ENCODE peak calls at places on chromosomes 3 and 15, in six cellular contexts. N is adrenal gland, P is NB4, V is ovary, D is tibial nerve, M is lower leg skin. F is an unnamed sample.

GRCh38 chr15:39586387-39587171 is 5.7 kb downstream of the THBS1 start:
- DNase-seq in N (no peak), P (no peak), V (no peak), D (no peak), M (no peak), F (no peak)

GRCh38 chr3:184171562-184171961 is 3.1 kb upstream of the AP2M1 start:
- DNase-seq in N (peak), P (no peak), V (no peak), D (no peak), M (no peak), F (peak)

GRCh38 chr3:17905996-17906395 is 163.6 kb upstream of the TBC1D5 start:
- DNase-seq in N (no peak), P (peak), V (no peak), D (no peak), M (no peak), F (no peak)

GRCh38 chr15:60620707-60621106 is 141.8 kb upstream of the ICE2 start:
- DNase-seq in N (peak), P (no peak), V (peak), D (no peak), M (peak), F (no peak)

GRCh38 chr15:31269961-31270575 is 56.6 kb upstream of the KLF13 start:
- DNase-seq in N (no peak), P (no peak), V (peak), D (no peak), M (peak), F (no peak)

GRCh38 chr3:171825222-171825828 is 15.0 kb upstream of the PLD1 start:
- DNase-seq in N (no peak), P (no peak), V (peak), D (no peak), M (no peak), F (no peak)

GRCh38 chr15:60854858-60855568 is 374.1 kb downstream of the RORA start:
- DNase-seq in N (no peak), P (no peak), V (no peak), D (no peak), M (no peak), F (no peak)

GRCh38 chr3:62497156-62497555 is 123.8 kb upstream of the FEZF2 start:
- DNase-seq in N (no peak), P (no peak), V (no peak), D (no peak), M (no peak), F (no peak)

GRCh38 chr3:157248590-157249425 is 88.9 kb upstream of the CCNL1 start:
- DNase-seq in N (peak), P (peak), V (no peak), D (no peak), M (no peak), F (peak)

GRCh38 chr3:55481067-55481917 is 5.8 kb downstream of the WNT5A start:
- DNase-seq in N (no peak), P (no peak), V (peak), D (no peak), M (no peak), F (no peak)

GRCh38 chr3:149657796-149658443 is at the start of gene WWTR1:
- DNase-seq in N (peak), P (peak), V (peak), D (peak), M (peak), F (peak)

GRCh38 chr15:63870403-63871209 is 36.9 kb upstream of the HERC1 start:
- DNase-seq in N (peak), P (peak), V (no peak), D (no peak), M (no peak), F (peak)

GRCh38 chr15:80550219-80550909 is 144.7 kb upstream of the ABHD17C start:
- DNase-seq in N (no peak), P (no peak), V (no peak), D (no peak), M (no peak), F (no peak)

GRCh38 chr15:87631775-87632174 is 624.8 kb downstream of the NTRK3 start:
- DNase-seq in N (no peak), P (no peak), V (no peak), D (no peak), M (no peak), F (no peak)

GRCh38 chr15:45704329-45705249 is 69.8 kb downstream of the SQOR start:
- DNase-seq in N (no peak), P (no peak), V (peak), D (no peak), M (no peak), F (no peak)

GRCh38 chr3:173770796-173771573 is 373.4 kb downstream of the NLGN1 start:
- DNase-seq in N (no peak), P (no peak), V (no peak), D (no peak), M (no peak), F (no peak)

GRCh38 chr3:56754753-56755365 is 46.9 kb downstream of the ARHGEF3 start:
- DNase-seq in N (no peak), P (no peak), V (peak), D (no peak), M (no peak), F (no peak)

GRCh38 chr15:97084650-97085049 is 754.1 kb downstream of the NR2F2 start:
- DNase-seq in N (no peak), P (peak), V (no peak), D (no peak), M (no peak), F (no peak)

GRCh38 chr3:129794319-129795201 is 99.0 kb downstream of the TMCC1 start:
- DNase-seq in N (no peak), P (no peak), V (peak), D (no peak), M (no peak), F (peak)

GRCh38 chr3:154384504-154384903 is 45.5 kb downstream of the GPR149 start:
- DNase-seq in N (no peak), P (no peak), V (no peak), D (no peak), M (no peak), F (no peak)

GRCh38 chr15:74402337-74402839 is 31.4 kb downstream of the SEMA7A start:
- DNase-seq in N (no peak), P (no peak), V (no peak), D (no peak), M (no peak), F (no peak)

GRCh38 chr15:74399100-74399499 is 31.7 kb upstream of the CYP11A1 start:
- DNase-seq in N (no peak), P (peak), V (no peak), D (no peak), M (no peak), F (no peak)

GRCh38 chr15:74400915-74401757 is 32.6 kb downstream of the SEMA7A start:
- DNase-seq in N (no peak), P (peak), V (no peak), D (no peak), M (no peak), F (no peak)

GRCh38 chr15:74399511-74400312 is 32.3 kb upstream of the CYP11A1 start:
- DNase-seq in N (no peak), P (peak), V (no peak), D (no peak), M (no peak), F (no peak)

DNA sequence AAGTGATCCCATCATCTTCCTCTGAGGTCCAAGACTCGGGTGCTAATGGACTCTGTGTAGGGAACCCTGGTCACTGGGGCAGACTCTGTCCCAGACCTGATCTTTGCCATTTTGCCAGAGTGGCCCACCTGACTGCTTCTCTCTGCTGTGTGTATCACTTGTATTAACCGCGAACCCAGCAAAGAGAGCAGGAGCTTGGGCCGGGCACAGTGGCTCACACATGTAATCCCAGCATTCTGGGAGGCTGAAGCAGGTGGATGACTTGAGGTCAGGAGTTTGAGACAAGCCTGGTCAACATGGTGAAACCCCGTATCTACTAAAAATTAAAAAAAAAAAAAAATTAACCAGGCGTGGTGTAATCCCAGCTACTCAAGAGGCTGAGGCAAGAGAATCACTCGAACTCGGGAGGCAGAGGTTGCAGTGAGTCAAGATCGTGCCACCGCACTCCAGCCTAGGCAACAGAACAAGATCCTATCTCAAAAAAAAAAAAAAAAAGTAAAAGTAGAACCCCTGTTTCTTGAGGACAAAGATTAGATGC is 32.9 kb upstream of the CYP11A1 start:
- DNase-seq in N (no peak), P (peak), V (no peak), D (no peak), M (no peak), F (no peak)
- TF ChIP-seq POLR2A in N (no peak), P (no peak), V (no peak), D (no peak), M (no peak), F (no peak)

GRCh38 chr3:152269423-152270144 is 855 bp downstream of the MBNL1 start:
- DNase-seq in N (peak), P (peak), V (peak), D (peak), M (peak), F (no peak)
- TF ChIP-seq POLR2A in N (peak), P (no peak), V (no peak), D (no peak), M (no peak), F (no peak)

GRCh38 chr3:42801784-42802183 is 2.5 kb downstream of the HIGD1A start:
- DNase-seq in N (no peak), P (no peak), V (no peak), D (no peak), M (no peak), F (no peak)

GRCh38 chr3:42803800-42804112 is 534 bp downstream of the HIGD1A start:
- DNase-seq in N (peak), P (peak), V (peak), D (no peak), M (peak), F (peak)

GRCh38 chr3:42804831-42805821 is 836 bp upstream of the HIGD1A start:
- DNase-seq in N (peak), P (no peak), V (peak), D (no peak), M (peak), F (no peak)

GRCh38 chr3:42802876-42803799 is 1.2 kb downstream of the HIGD1A start:
- DNase-seq in N (peak), P (peak), V (no peak), D (no peak), M (no peak), F (no peak)

DNA sequence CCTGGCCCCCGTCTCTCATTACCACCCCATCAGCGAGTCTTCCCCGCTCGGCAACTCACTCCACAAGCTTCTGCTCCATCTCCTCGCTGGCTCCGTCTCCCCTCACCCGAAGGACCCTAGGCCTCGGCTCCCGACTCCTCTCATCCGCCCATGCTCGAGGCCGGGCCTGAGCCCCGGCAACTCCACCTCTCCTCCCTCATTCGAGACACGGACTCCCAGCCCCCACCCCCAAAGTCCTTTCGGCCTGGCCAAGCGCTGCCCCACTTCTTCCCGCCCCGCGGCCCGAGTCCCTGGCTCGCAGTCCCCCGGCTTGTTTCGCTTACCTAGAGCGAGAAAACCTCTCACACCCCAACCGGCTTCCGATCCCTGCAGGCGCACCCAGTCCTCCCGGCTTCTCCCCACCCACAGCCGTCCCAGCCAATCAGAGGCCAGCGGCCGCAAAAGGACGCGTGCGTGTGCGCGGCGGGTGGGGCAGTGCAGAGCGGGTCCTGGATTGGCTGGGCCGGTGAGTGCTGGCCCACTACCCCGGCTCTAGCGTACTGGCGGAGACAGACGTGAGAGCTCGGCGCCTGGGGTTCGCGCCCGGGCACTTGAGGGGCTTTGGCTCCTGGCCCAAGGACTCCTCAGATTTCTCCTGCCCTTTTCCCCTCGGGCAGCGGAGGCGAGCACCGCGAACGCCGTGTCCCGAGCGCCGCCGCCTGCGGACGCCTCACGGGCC is at the start of gene HIGD1A:
- DNase-seq in N (peak), P (peak), V (peak), D (peak), M (peak), F (peak)
- TF ChIP-seq POLR2A in N (peak), P (peak), V (peak), D (peak), M (no peak), F (peak)

DNA sequence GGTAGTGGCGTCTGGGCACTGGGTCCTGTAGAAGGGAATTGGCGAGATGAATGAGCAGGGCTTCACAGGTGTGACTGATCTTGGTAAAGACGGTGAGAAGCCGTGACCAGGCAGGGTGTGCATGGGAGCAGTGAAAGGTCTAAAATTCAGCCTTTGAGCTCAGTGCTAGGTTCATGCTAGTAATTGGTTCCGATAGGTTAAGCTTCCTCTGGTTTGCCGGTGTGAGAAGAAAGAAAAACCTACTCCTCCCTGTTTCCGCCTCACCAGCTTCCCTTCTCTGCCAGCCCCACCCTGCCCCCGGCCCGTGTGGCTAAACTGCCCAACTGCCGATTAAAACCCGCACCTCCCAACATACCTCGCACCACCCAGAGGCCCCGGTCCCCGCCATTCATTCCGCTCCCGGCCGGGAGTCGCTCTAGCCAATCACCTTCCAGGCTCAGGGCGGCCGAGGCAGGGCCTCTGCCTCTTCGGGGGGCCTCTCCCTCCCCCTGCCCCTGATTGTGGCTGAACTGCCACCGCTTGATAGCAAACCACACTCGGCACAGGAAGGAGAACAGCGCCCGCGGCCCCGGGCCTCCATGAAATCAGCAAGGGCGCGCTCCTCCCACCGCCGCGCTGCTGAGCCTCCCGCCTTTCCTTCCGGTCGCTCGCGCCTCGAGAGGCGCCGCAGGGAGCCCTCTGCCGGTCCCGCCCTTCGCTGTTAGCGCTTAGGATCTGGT is 7.3 kb upstream of the NRROS start:
- DNase-seq in N (peak), P (peak), V (peak), D (peak), M (peak), F (peak)
- TF ChIP-seq POLR2A in N (peak), P (peak), V (no peak), D (peak), M (no peak), F (peak)